ENCODE peak calls at places on chromosome 21, in ten cellular contexts. U is NCI-H146; Q is T1000; X is activated effector memory CD4-positive, alpha-beta T cell treated with Interleukin-2 at 50 U/mL for 16 hours; E is left colon; P is AG08395; G is T-helper 22 cell; F is islet precursor cell; D is OCI-LY7; Y is stimulated activated CD4-positive, alpha-beta T cell treated with anti-CD3 and anti-CD28 coated beads, Interleukin-1b, Interleukin-23, amount 100 ng/mL, for 48 hours. M is an unnamed sample.

GRCh38 chr21:28828981-28829380 is 163.7 kb downstream of the LTN1 start:
- DNase-seq in D (no peak), E (no peak), X (no peak), Y (no peak), Q (no peak), F (no peak), U (no peak), G (no peak), P (no peak), M (no peak)

GRCh38 chr21:21921410-21922232 is 923.4 kb downstream of the NCAM2 start:
- DNase-seq in U (peak), X (no peak), Y (no peak), P (peak), F (no peak), Q (no peak), G (no peak), E (no peak), D (peak), M (peak)

GRCh38 chr21:36828208-36828607 is 129.3 kb downstream of the SIM2 start:
- DNase-seq in E (no peak), P (no peak), Q (no peak), U (no peak), D (no peak), Y (no peak), F (no peak), G (no peak), X (no peak), M (no peak)

GRCh38 chr21:41895643-41896493 is 16.7 kb upstream of the PRDM15 start:
- DNase-seq in Y (peak), Q (no peak), F (no peak), X (peak), E (peak), P (no peak), D (peak), U (no peak), G (peak), M (no peak)

GRCh38 chr21:38955495-38955894 is 149.8 kb downstream of the ETS2 start:
- DNase-seq in P (peak), E (no peak), D (no peak), Y (no peak), G (no peak), U (no peak), Q (no peak), X (no peak), F (no peak), M (no peak)

GRCh38 chr21:36478941-36479340 is 981 bp downstream of the CLDN14 start:
- DNase-seq in P (no peak), G (no peak), X (no peak), Y (no peak), U (no peak), F (no peak), Q (no peak), E (no peak), D (no peak), M (no peak)

GRCh38 chr21:35204850-35205564 is 155.9 kb upstream of the RUNX1 start:
- DNase-seq in E (peak), P (peak), Y (peak), D (peak), U (peak), F (no peak), G (no peak), X (no peak), Q (no peak), M (no peak)

GRCh38 chr21:23921670-23922418 is 1685.4 kb downstream of the MRPL39 start:
- DNase-seq in F (no peak), P (no peak), E (no peak), Q (no peak), D (no peak), U (no peak), Y (no peak), X (no peak), G (no peak), M (no peak)

GRCh38 chr21:45466330-45467220 is 61.6 kb downstream of the COL18A1 start:
- DNase-seq in D (no peak), F (no peak), Y (no peak), G (no peak), X (no peak), Q (no peak), U (no peak), E (no peak), P (no peak), M (no peak)

GRCh38 chr21:37281993-37282392 is 14.9 kb upstream of the VPS26C start:
- DNase-seq in E (peak), G (no peak), P (no peak), F (no peak), X (no peak), U (peak), Q (no peak), D (no peak), Y (no peak), M (peak)

GRCh38 chr21:40685121-40685630 is 161.8 kb downstream of the DSCAM start:
- DNase-seq in Y (no peak), U (no peak), Q (no peak), X (no peak), P (no peak), F (no peak), D (no peak), G (no peak), E (no peak), M (no peak)

GRCh38 chr21:31366825-31367224 is 22.8 kb upstream of the TIAM1 start:
- DNase-seq in Q (peak), Y (no peak), U (no peak), P (no peak), D (no peak), X (no peak), F (peak), E (no peak), G (no peak), M (no peak)

GRCh38 chr21:17436626-17437111 is 76.2 kb upstream of the CXADR start:
- DNase-seq in U (no peak), G (no peak), D (no peak), E (no peak), P (no peak), Y (no peak), Q (no peak), X (no peak), F (peak), M (no peak)

GRCh38 chr21:43303240-43304178 is 123.4 kb downstream of the SIK1 start:
- DNase-seq in G (no peak), D (no peak), P (no peak), E (no peak), Q (no peak), X (no peak), U (no peak), F (no peak), Y (no peak), M (no peak)

GRCh38 chr21:46181436-46181835 is 2.8 kb downstream of the SPATC1L start:
- DNase-seq in G (no peak), E (no peak), Q (no peak), F (peak), D (no peak), P (no peak), U (no peak), Y (no peak), X (no peak), M (no peak)

GRCh38 chr21:29145354-29145782 is 14.9 kb downstream of the MAP3K7CL start:
- DNase-seq in P (peak), U (no peak), G (no peak), Y (no peak), E (no peak), X (no peak), F (no peak), Q (no peak), D (no peak), M (no peak)

M was measured in NCI-H510A treated with DMSO at 0.1 percent for 48 hours.